ENCODE peak calls at places on chromosomes 3 and 15, in ten cellular contexts. One of them, this sample, is unnamed.

GRCh38 chr3:70621451-70621850 is 309.0 kb upstream of the MDFIC2 start:
- DNase-seq in K562: no peak
- DNase-seq in globus pallidus: no peak
- DNase-seq in T1000: no peak
- DNase-seq in activated CD4-positive, alpha-beta T cell treated with anti-CD3 and anti-CD28 coated beads, Interleukin-2, amount 50 U/mL, for 24 hours: no peak
- DNase-seq in COR-L47: no peak
- DNase-seq in cardiac fibroblast: no peak
- DNase-seq in fibroblast of the conjunctiva: no peak
- DNase-seq in neural crest cell: no peak
- DNase-seq in fibroblast of mammary gland: no peak
- DNase-seq in this sample: no peak

GRCh38 chr3:46928297-46928696 is 48.2 kb downstream of the CCDC12 start:
- DNase-seq in K562: no peak
- DNase-seq in globus pallidus: peak; percentile 28
- DNase-seq in T1000: no peak
- DNase-seq in activated CD4-positive, alpha-beta T cell treated with anti-CD3 and anti-CD28 coated beads, Interleukin-2, amount 50 U/mL, for 24 hours: no peak
- DNase-seq in COR-L47: no peak
- DNase-seq in cardiac fibroblast: no peak
- DNase-seq in fibroblast of the conjunctiva: no peak
- DNase-seq in neural crest cell: no peak
- DNase-seq in fibroblast of mammary gland: no peak
- DNase-seq in this sample: peak; percentile 94

GRCh38 chr3:127964053-127964452 is 49.0 kb downstream of the KBTBD12 start:
- DNase-seq in K562: no peak
- DNase-seq in globus pallidus: no peak
- DNase-seq in T1000: no peak
- DNase-seq in activated CD4-positive, alpha-beta T cell treated with anti-CD3 and anti-CD28 coated beads, Interleukin-2, amount 50 U/mL, for 24 hours: no peak
- DNase-seq in COR-L47: peak; percentile 54
- DNase-seq in cardiac fibroblast: peak; percentile 62
- DNase-seq in fibroblast of the conjunctiva: no peak
- DNase-seq in neural crest cell: no peak
- DNase-seq in fibroblast of mammary gland: peak; percentile 25
- DNase-seq in this sample: no peak

GRCh38 chr3:140093742-140094141 is 158.8 kb downstream of the CLSTN2 start:
- DNase-seq in K562: no peak
- DNase-seq in globus pallidus: no peak
- DNase-seq in T1000: peak; percentile 55
- DNase-seq in activated CD4-positive, alpha-beta T cell treated with anti-CD3 and anti-CD28 coated beads, Interleukin-2, amount 50 U/mL, for 24 hours: no peak
- DNase-seq in COR-L47: peak; percentile 68
- DNase-seq in cardiac fibroblast: peak; percentile 58
- DNase-seq in fibroblast of the conjunctiva: peak; percentile 73
- DNase-seq in neural crest cell: no peak
- DNase-seq in fibroblast of mammary gland: peak; percentile 88
- DNase-seq in this sample: no peak

GRCh38 chr15:75140080-75140879 is 61.4 kb upstream of the C15orf39 start:
- DNase-seq in K562: peak; percentile 26
- DNase-seq in globus pallidus: no peak
- DNase-seq in T1000: no peak
- DNase-seq in activated CD4-positive, alpha-beta T cell treated with anti-CD3 and anti-CD28 coated beads, Interleukin-2, amount 50 U/mL, for 24 hours: no peak
- DNase-seq in COR-L47: no peak
- DNase-seq in cardiac fibroblast: peak; percentile 32
- DNase-seq in fibroblast of the conjunctiva: no peak
- DNase-seq in neural crest cell: no peak
- DNase-seq in fibroblast of mammary gland: no peak
- DNase-seq in this sample: no peak

GRCh38 chr15:69719527-69719926 is 266.9 kb downstream of the RPLP1 start:
- DNase-seq in K562: no peak
- DNase-seq in globus pallidus: no peak
- DNase-seq in T1000: no peak
- DNase-seq in activated CD4-positive, alpha-beta T cell treated with anti-CD3 and anti-CD28 coated beads, Interleukin-2, amount 50 U/mL, for 24 hours: peak; percentile 35
- DNase-seq in COR-L47: no peak
- DNase-seq in cardiac fibroblast: peak; percentile 29
- DNase-seq in fibroblast of the conjunctiva: no peak
- DNase-seq in neural crest cell: no peak
- DNase-seq in fibroblast of mammary gland: no peak
- DNase-seq in this sample: peak; percentile 13

GRCh38 chr3:153442799-153443487 is 280.9 kb downstream of the RAP2B start:
- DNase-seq in K562: no peak
- DNase-seq in globus pallidus: no peak
- DNase-seq in T1000: no peak
- DNase-seq in activated CD4-positive, alpha-beta T cell treated with anti-CD3 and anti-CD28 coated beads, Interleukin-2, amount 50 U/mL, for 24 hours: no peak
- DNase-seq in COR-L47: no peak
- DNase-seq in cardiac fibroblast: no peak
- DNase-seq in fibroblast of the conjunctiva: no peak
- DNase-seq in neural crest cell: no peak
- DNase-seq in fibroblast of mammary gland: no peak
- DNase-seq in this sample: no peak

GRCh38 chr3:45597166-45597565 is 2.6 kb downstream of the LIMD1 start:
- DNase-seq in K562: no peak
- DNase-seq in globus pallidus: no peak
- DNase-seq in T1000: no peak
- DNase-seq in activated CD4-positive, alpha-beta T cell treated with anti-CD3 and anti-CD28 coated beads, Interleukin-2, amount 50 U/mL, for 24 hours: peak; percentile 18
- DNase-seq in COR-L47: no peak
- DNase-seq in cardiac fibroblast: peak; percentile 51
- DNase-seq in fibroblast of the conjunctiva: no peak
- DNase-seq in neural crest cell: no peak
- DNase-seq in fibroblast of mammary gland: peak; percentile 81
- DNase-seq in this sample: no peak

GRCh38 chr15:67117356-67117755 is 52.0 kb downstream of the SMAD3 start:
- DNase-seq in K562: no peak
- DNase-seq in globus pallidus: no peak
- DNase-seq in T1000: no peak
- DNase-seq in activated CD4-positive, alpha-beta T cell treated with anti-CD3 and anti-CD28 coated beads, Interleukin-2, amount 50 U/mL, for 24 hours: no peak
- DNase-seq in COR-L47: no peak
- DNase-seq in cardiac fibroblast: peak; percentile 70
- DNase-seq in fibroblast of the conjunctiva: no peak
- DNase-seq in neural crest cell: no peak
- DNase-seq in fibroblast of mammary gland: peak; percentile 83
- DNase-seq in this sample: no peak

GRCh38 chr3:81581966-81582599 is 179.4 kb downstream of the GBE1 start:
- DNase-seq in K562: peak; percentile 4
- DNase-seq in globus pallidus: peak; percentile 17
- DNase-seq in T1000: no peak
- DNase-seq in activated CD4-positive, alpha-beta T cell treated with anti-CD3 and anti-CD28 coated beads, Interleukin-2, amount 50 U/mL, for 24 hours: no peak
- DNase-seq in COR-L47: peak; percentile 7
- DNase-seq in cardiac fibroblast: peak; percentile 62
- DNase-seq in fibroblast of the conjunctiva: peak; percentile 36
- DNase-seq in neural crest cell: peak; percentile 33
- DNase-seq in fibroblast of mammary gland: peak; percentile 59
- DNase-seq in this sample: no peak

GRCh38 chr15:81608309-81608829 is 234.4 kb upstream of the TMC3 start:
- DNase-seq in K562: no peak
- DNase-seq in globus pallidus: no peak
- DNase-seq in T1000: no peak
- DNase-seq in activated CD4-positive, alpha-beta T cell treated with anti-CD3 and anti-CD28 coated beads, Interleukin-2, amount 50 U/mL, for 24 hours: no peak
- DNase-seq in COR-L47: no peak
- DNase-seq in cardiac fibroblast: no peak
- DNase-seq in fibroblast of the conjunctiva: no peak
- DNase-seq in neural crest cell: no peak
- DNase-seq in fibroblast of mammary gland: no peak
- DNase-seq in this sample: no peak

GRCh38 chr15:28974142-28974541 is 88.4 kb downstream of the APBA2 start:
- DNase-seq in K562: no peak
- DNase-seq in globus pallidus: no peak
- DNase-seq in T1000: no peak
- DNase-seq in activated CD4-positive, alpha-beta T cell treated with anti-CD3 and anti-CD28 coated beads, Interleukin-2, amount 50 U/mL, for 24 hours: no peak
- DNase-seq in COR-L47: no peak
- DNase-seq in cardiac fibroblast: no peak
- DNase-seq in fibroblast of the conjunctiva: no peak
- DNase-seq in neural crest cell: no peak
- DNase-seq in fibroblast of mammary gland: no peak
- DNase-seq in this sample: no peak

GRCh38 chr15:48856947-48857346 is 21.0 kb upstream of the EID1 start:
- DNase-seq in K562: no peak
- DNase-seq in globus pallidus: no peak
- DNase-seq in T1000: no peak
- DNase-seq in activated CD4-positive, alpha-beta T cell treated with anti-CD3 and anti-CD28 coated beads, Interleukin-2, amount 50 U/mL, for 24 hours: no peak
- DNase-seq in COR-L47: no peak
- DNase-seq in cardiac fibroblast: peak; percentile 39
- DNase-seq in fibroblast of the conjunctiva: no peak
- DNase-seq in neural crest cell: no peak
- DNase-seq in fibroblast of mammary gland: no peak
- DNase-seq in this sample: no peak

GRCh38 chr15:78625621-78626280 is 5.0 kb upstream of the CHRNA3 start:
- DNase-seq in K562: no peak
- DNase-seq in globus pallidus: no peak
- DNase-seq in T1000: no peak
- DNase-seq in activated CD4-positive, alpha-beta T cell treated with anti-CD3 and anti-CD28 coated beads, Interleukin-2, amount 50 U/mL, for 24 hours: no peak
- DNase-seq in COR-L47: peak; percentile 87
- DNase-seq in cardiac fibroblast: no peak
- DNase-seq in fibroblast of the conjunctiva: no peak
- DNase-seq in neural crest cell: no peak
- DNase-seq in fibroblast of mammary gland: no peak
- DNase-seq in this sample: no peak